ENCODE peak calls at places on chromosome 17, in five cellular contexts. One of them, this sample, is unnamed.

GRCh38 chr17:4108397-4108796 is 34.4 kb downstream of the ZZEF1 start:
- DNase-seq in nucleus accumbens: no peak
- DNase-seq in foreskin fibroblast: no peak
- DNase-seq in right lobe of liver: no peak
- DNase-seq in DMS153: no peak
- DNase-seq in this sample: no peak

GRCh38 chr17:73325527-73325842 is 13.7 kb upstream of the CDC42EP4 start:
- DNase-seq in nucleus accumbens: no peak
- DNase-seq in right lobe of liver: no peak
- DNase-seq in foreskin fibroblast: peak
- DNase-seq in DMS153: no peak
- DNase-seq in this sample: no peak

GRCh38 chr17:44522883-44523671 is 19.9 kb upstream of the GPATCH8 start:
- DNase-seq in nucleus accumbens: no peak
- DNase-seq in DMS153: peak
- DNase-seq in right lobe of liver: peak
- DNase-seq in foreskin fibroblast: peak
- DNase-seq in this sample: peak

GRCh38 chr17:66459811-66460270 is 157.4 kb downstream of the PRKCA start:
- DNase-seq in DMS153: no peak
- DNase-seq in right lobe of liver: peak
- DNase-seq in foreskin fibroblast: peak
- DNase-seq in nucleus accumbens: no peak
- DNase-seq in this sample: no peak

GRCh38 chr17:77042688-77043330 is 98.0 kb upstream of the SEC14L1 start:
- DNase-seq in nucleus accumbens: no peak
- DNase-seq in DMS153: peak
- DNase-seq in foreskin fibroblast: no peak
- DNase-seq in right lobe of liver: no peak
- DNase-seq in this sample: no peak

GRCh38 chr17:49715221-49715620 is 7.5 kb upstream of the SLC35B1 start:
- DNase-seq in nucleus accumbens: no peak
- DNase-seq in DMS153: no peak
- DNase-seq in foreskin fibroblast: no peak
- DNase-seq in right lobe of liver: no peak
- DNase-seq in this sample: no peak

GRCh38 chr17:67942810-67943209 is 53.5 kb downstream of the C17orf58 start:
- DNase-seq in nucleus accumbens: no peak
- DNase-seq in right lobe of liver: no peak
- DNase-seq in DMS153: no peak
- DNase-seq in foreskin fibroblast: peak
- DNase-seq in this sample: no peak

GRCh38 chr17:61496174-61496956 is 44.1 kb downstream of the TBX4 start:
- DNase-seq in foreskin fibroblast: no peak
- DNase-seq in DMS153: no peak
- DNase-seq in nucleus accumbens: no peak
- DNase-seq in right lobe of liver: no peak
- DNase-seq in this sample: no peak

GRCh38 chr17:49358638-49359247 is 3.3 kb downstream of the ZNF652 start:
- DNase-seq in foreskin fibroblast: peak
- DNase-seq in right lobe of liver: no peak
- DNase-seq in DMS153: no peak
- DNase-seq in nucleus accumbens: no peak
- DNase-seq in this sample: no peak

GRCh38 chr17:59361386-59361785 is 29.9 kb downstream of the YPEL2 start:
- DNase-seq in nucleus accumbens: no peak
- DNase-seq in DMS153: no peak
- DNase-seq in right lobe of liver: no peak
- DNase-seq in foreskin fibroblast: peak
- DNase-seq in this sample: no peak

GRCh38 chr17:67467500-67468481 is 90.7 kb downstream of the PITPNC1 start:
- DNase-seq in right lobe of liver: no peak
- DNase-seq in nucleus accumbens: no peak
- DNase-seq in DMS153: no peak
- DNase-seq in foreskin fibroblast: peak
- DNase-seq in this sample: no peak

GRCh38 chr17:56185905-56186783 is 32.9 kb downstream of the ANKFN1 start:
- DNase-seq in nucleus accumbens: no peak
- DNase-seq in DMS153: no peak
- DNase-seq in foreskin fibroblast: peak
- DNase-seq in right lobe of liver: no peak
- DNase-seq in this sample: no peak

GRCh38 chr17:77959926-77960521 is 1.5 kb downstream of the TNRC6C start:
- DNase-seq in DMS153: peak
- DNase-seq in foreskin fibroblast: peak
- DNase-seq in right lobe of liver: no peak
- DNase-seq in nucleus accumbens: no peak
- DNase-seq in this sample: no peak

GRCh38 chr17:40179923-40180659 is 2.8 kb downstream of the RAPGEFL1 start:
- DNase-seq in right lobe of liver: no peak
- DNase-seq in foreskin fibroblast: peak
- DNase-seq in nucleus accumbens: no peak
- DNase-seq in DMS153: no peak
- DNase-seq in this sample: no peak

GRCh38 chr17:72539981-72540897 is 419.4 kb downstream of the SOX9 start:
- DNase-seq in nucleus accumbens: peak
- DNase-seq in foreskin fibroblast: peak
- DNase-seq in DMS153: peak
- DNase-seq in right lobe of liver: peak
- DNase-seq in this sample: peak

GRCh38 chr17:62998665-62999393 is 32.8 kb downstream of the TANC2 start:
- DNase-seq in DMS153: no peak
- DNase-seq in foreskin fibroblast: no peak
- DNase-seq in right lobe of liver: no peak
- DNase-seq in nucleus accumbens: no peak
- DNase-seq in this sample: no peak

GRCh38 chr17:45846223-45846622 is 1.5 kb downstream of the SPPL2C start:
- DNase-seq in foreskin fibroblast: no peak
- DNase-seq in DMS153: no peak
- DNase-seq in right lobe of liver: no peak
- DNase-seq in nucleus accumbens: no peak
- DNase-seq in this sample: no peak

GRCh38 chr17:2402517-2402916 is 1.7 kb upstream of the MNT start:
- DNase-seq in nucleus accumbens: no peak
- DNase-seq in foreskin fibroblast: peak
- DNase-seq in right lobe of liver: no peak
- DNase-seq in DMS153: no peak
- DNase-seq in this sample: no peak

GRCh38 chr17:77453613-77454559 is 313.1 kb downstream of the SEC14L1 start:
- DNase-seq in right lobe of liver: peak
- DNase-seq in nucleus accumbens: no peak
- DNase-seq in foreskin fibroblast: no peak
- DNase-seq in DMS153: no peak
- DNase-seq in this sample: no peak

GRCh38 chr17:29671661-29672060 is 48.9 kb upstream of the CORO6 start:
- DNase-seq in DMS153: no peak
- DNase-seq in foreskin fibroblast: no peak
- DNase-seq in nucleus accumbens: no peak
- DNase-seq in right lobe of liver: no peak
- DNase-seq in this sample: no peak

GRCh38 chr17:44887971-44888955 is 11.0 kb downstream of the EFTUD2 start:
- DNase-seq in foreskin fibroblast: no peak
- DNase-seq in DMS153: no peak
- DNase-seq in nucleus accumbens: no peak
- DNase-seq in right lobe of liver: no peak
- DNase-seq in this sample: no peak

GRCh38 chr17:78933025-78933958 is 8.1 kb upstream of the TIMP2 start:
- DNase-seq in nucleus accumbens: no peak
- DNase-seq in DMS153: peak
- DNase-seq in foreskin fibroblast: peak
- DNase-seq in right lobe of liver: no peak
- DNase-seq in this sample: peak

This sample was measured in left lung.